ENCODE peak calls at places on chromosomes 13 and 19, in four cellular contexts. R, F, P and V are unnamed samples. For H3K4me1, the result is how much of the 10 kb centered on the place peaks cover.

GRCh38 chr19:43748685-43749084 is 6.1 kb downstream of the SMG9 start:
- DNase-seq in P (no peak), R (no peak), F (no peak), V (no peak)

GRCh38 chr13:110664673-110665072 is 41.2 kb downstream of the CARS2 start:
- DNase-seq in F (no peak), P (no peak), R (no peak), V (no peak)

GRCh38 chr19:31220540-31220939 is 128.7 kb downstream of the TSHZ3 start:
- DNase-seq in P (no peak), F (peak), R (no peak), V (no peak)

GRCh38 chr19:50437862-50438449 is 5.3 kb downstream of the MYBPC2 start:
- DNase-seq in F (no peak), P (no peak), R (no peak), V (no peak)

GRCh38 chr13:77853701-77854100 is 64.9 kb downstream of the EDNRB start:
- DNase-seq in F (no peak), R (peak), P (no peak), V (no peak)

GRCh38 chr13:46475586-46475991 is 77.4 kb upstream of the LRCH1 start:
- DNase-seq in F (no peak), P (no peak), R (no peak), V (no peak)

GRCh38 chr13:80716610-80717081 is 375.7 kb upstream of the SPRY2 start:
- DNase-seq in P (no peak), F (peak), R (no peak), V (no peak)

GRCh38 chr13:95643814-95644598 is 500 bp downstream of the DZIP1 start:
- DNase-seq in R (no peak), F (no peak), P (peak), V (peak)

GRCh38 chr19:34481861-34482379 is 362 bp downstream of the WTIP start:
- DNase-seq in F (no peak), R (no peak), P (no peak), V (peak)

GRCh38 chr13:23175920-23176319 is 4.9 kb upstream of the SGCG start:
- DNase-seq in R (no peak), F (no peak), P (no peak), V (no peak)

GRCh38 chr13:49869514-49869913 is 66.6 kb downstream of the SPRYD7 start:
- DNase-seq in F (peak), R (peak), P (peak), V (peak)

GRCh38 chr19:1753730-1754442 is 580 bp downstream of the ONECUT3 start:
- DNase-seq in F (no peak), P (no peak), R (no peak), V (no peak)
- TF ChIP-seq RNF2 in F (no peak), P (no peak), R (no peak), V (no peak)

GRCh38 chr19:4519172-4519496 is 848 bp upstream of the PLIN4 start:
- DNase-seq in R (no peak), F (no peak), P (no peak), V (no peak)
- H3K4me1 ChIP-seq in R (under half), F (under half), P (half or more), V (under half)

GRCh38 chr13:87942204-87942603 is 271.0 kb downstream of the SLITRK5 start:
- DNase-seq in P (no peak), R (no peak), F (no peak), V (no peak)
- TF ChIP-seq RNF2 in P (no peak), R (no peak), F (no peak), V (no peak)

DNA sequence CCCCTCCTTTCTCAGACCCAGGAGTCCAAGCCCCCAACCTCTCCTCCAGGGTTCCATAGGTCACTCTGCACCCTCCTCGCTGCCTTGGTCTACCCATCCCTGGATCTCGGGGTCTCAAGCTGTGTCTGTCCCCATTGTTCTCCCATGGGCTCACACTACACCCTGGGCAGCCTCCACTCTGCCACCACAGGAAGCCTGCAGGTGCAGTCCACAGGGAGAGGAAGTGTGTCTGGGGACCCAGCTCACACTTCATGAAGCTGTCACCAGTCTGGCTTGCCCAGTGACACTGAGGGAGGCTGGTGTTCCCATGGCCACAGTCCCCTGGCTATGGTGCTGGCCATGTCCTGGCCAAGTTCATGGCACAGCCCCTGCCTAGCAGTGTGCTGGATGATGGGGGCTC is 5.3 kb downstream of the NECTIN2 start:
- DNase-seq in R (no peak), P (no peak), F (no peak), V (no peak)
- H3K4me1 ChIP-seq in R (under half), P (half or more), F (under half), V (under half)

GRCh38 chr19:45364696-45365095 is 5.7 kb downstream of the ERCC2 start:
- DNase-seq in R (no peak), F (no peak), P (no peak), V (no peak)

GRCh38 chr19:45368737-45369340 is 1.5 kb downstream of the ERCC2 start:
- DNase-seq in R (no peak), F (no peak), P (no peak), V (no peak)

GRCh38 chr19:45370410-45371204 is at the start of gene ERCC2:
- DNase-seq in F (peak), P (peak), R (peak), V (peak)

GRCh38 chr19:45363861-45364459 is 6.4 kb downstream of the ERCC2 start:
- DNase-seq in F (no peak), R (no peak), P (no peak), V (no peak)

DNA sequence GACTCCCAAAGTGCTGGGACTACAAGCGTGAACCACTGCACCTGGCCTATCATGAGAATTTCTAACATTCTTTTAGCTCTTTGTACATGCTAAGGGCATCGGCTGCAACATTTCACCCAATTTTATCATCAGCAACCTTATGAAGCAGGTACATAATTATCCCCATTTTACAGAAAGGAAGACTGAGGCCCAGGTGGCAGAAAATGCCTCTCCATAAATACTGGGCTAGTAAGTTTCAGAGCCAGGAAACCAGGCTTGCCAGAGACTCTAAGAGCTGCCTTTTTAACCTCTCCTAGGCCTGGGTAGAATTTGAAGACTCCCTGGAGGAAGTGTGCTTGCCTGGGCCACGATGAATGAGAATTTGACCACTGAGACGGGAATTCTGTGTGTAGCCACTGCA is 2.2 kb downstream of the ERCC2 start:
- DNase-seq in P (no peak), F (no peak), R (no peak), V (no peak)
- TF ChIP-seq RNF2 in P (no peak), F (no peak), R (no peak), V (no peak)

DNA sequence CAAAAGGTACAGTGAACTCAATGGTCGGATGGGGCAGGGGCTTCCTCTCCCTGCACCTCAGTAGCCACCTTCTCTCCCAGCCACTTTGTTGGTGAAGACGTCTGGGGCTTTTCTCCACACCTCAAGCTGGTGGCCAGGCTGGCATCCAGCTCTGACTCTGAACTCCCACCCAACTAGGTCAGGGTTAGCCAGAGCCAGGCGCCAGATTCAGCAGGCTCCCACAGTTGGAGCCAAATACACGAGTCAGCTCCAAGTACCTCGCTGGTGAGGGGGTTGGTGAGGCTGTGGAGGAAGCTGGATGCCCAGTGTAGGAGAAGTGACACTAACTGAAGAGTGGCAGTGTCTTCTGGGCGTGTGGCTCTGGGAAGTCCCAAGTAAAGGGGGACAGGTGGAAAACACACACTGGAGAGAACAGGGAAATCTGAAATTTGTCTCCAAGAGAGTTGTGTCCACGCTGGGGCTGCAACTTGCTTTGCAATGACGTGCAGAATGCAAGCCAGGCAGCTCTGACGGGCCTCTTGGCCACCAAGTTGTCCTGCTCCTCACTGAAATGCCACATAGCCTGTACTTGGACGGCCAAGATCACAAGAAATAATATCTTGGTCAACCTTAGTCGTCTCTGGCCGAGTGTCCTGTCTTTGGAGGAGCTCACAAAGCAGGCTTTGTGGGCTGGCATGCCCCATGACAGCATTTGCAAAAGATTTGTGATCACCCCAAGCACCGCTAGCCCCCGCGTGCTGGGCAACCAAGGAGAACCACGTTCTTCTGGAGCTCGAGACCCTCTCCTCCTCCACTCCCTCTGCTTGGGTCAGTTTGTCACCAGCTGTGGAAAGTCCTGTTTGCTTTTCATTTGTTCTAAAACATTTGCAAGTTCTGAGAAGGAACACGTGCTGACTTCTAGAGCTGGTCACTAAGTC is 18.1 kb downstream of the SLC7A1 start:
- DNase-seq in F (no peak), P (no peak), R (no peak), V (no peak)
- H3K4me1 ChIP-seq in F (under half), P (half or more), R (under half), V (under half)

DNA sequence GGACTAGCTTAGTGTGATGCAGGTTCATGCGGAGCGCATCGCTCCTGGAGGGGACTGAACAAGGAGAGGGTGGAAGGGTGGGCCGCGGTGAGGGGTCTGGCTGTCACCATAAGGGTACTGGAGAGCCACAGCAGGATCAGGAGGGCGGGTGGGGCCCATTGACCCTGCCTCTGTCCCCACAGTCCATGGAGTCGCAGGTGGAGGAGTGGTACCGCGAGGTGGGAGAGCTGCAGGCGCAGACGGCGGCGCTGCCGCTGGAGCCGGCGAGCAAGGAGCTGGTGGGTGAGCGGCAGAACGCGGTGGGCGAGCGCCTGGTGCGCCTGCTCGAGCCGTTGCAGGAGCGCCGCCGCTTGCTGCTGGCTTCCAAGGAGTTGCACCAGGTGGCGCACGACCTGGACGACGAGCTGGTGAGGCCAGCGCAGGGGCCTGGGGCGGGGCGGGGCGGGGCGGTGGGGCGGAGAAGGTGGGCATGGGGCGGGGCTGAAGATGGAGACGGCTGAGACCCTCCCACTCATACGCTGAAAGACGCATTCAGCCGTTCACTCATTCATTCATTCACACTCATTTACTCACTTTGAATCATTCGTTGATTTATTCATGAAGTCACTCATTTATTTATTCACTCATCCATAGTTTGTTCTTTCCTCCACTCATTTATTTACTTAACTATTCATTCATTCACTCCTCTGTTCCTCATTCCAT is 27.5 kb upstream of the SHKBP1 start:
- DNase-seq in P (peak), F (peak), R (peak), V (peak)
- TF ChIP-seq RNF2 in P (no peak), F (no peak), R (no peak), V (no peak)

DNA sequence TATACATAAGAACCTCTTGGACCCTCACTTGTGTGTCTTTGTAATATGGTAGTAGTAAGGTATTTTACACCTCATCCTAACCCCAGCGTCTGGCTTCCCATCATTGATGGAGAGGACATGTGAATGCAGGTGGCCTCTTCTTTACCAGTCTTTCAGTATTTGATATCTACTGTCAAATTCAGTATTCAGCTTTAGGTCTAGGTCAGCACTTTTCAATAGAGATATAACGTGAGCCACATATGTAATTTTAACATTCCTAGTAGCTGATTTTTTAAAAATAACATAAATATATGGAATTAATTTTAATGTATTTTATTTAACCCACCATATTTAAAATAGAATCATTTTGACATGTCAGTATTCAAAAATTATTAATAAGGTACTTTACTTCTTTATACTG is 2.9 kb downstream of the RAP2A start:
- DNase-seq in F (no peak), R (no peak), P (no peak), V (no peak)
- H3K4me1 ChIP-seq in F (under half), R (under half), P (under half), V (under half)